ENCODE peak calls at places on chromosomes 11 and 22, in four cellular contexts. N, F, V and Q are unnamed samples.

GRCh38 chr22:49632199-49633009 is 195.3 kb downstream of the BRD1 start:
- DNase-seq in N (peak), F (no peak), V (no peak), Q (no peak)

GRCh38 chr22:48892571-48893287 is 934.9 kb downstream of the BRD1 start:
- DNase-seq in N (peak), F (peak), V (peak), Q (no peak)

GRCh38 chr22:46481386-46481785 is 56.0 kb downstream of the CELSR1 start:
- DNase-seq in N (peak), F (no peak), V (no peak), Q (no peak)

GRCh38 chr11:77107950-77108349 is 5.3 kb downstream of the OMP start:
- DNase-seq in N (no peak), F (no peak), V (no peak), Q (no peak)

GRCh38 chr11:12787847-12788246 is 113.6 kb downstream of the TEAD1 start:
- DNase-seq in N (no peak), F (no peak), V (no peak), Q (no peak)

GRCh38 chr11:108943853-108944252 is 279.0 kb downstream of the DDX10 start:
- DNase-seq in N (no peak), F (no peak), V (no peak), Q (no peak)

GRCh38 chr11:100667449-100667848 is 19.6 kb upstream of the ARHGAP42 start:
- DNase-seq in N (no peak), F (no peak), V (no peak), Q (no peak)

GRCh38 chr11:40230821-40231220 is 1228.6 kb downstream of the LRRC4C start:
- DNase-seq in N (no peak), F (no peak), V (no peak), Q (no peak)

GRCh38 chr22:46917702-46918101 is 155.3 kb downstream of the TBC1D22A start:
- DNase-seq in N (no peak), F (no peak), V (no peak), Q (no peak)

GRCh38 chr11:116657842-116658825 is 114.7 kb downstream of the BUD13 start:
- DNase-seq in N (no peak), F (no peak), V (no peak), Q (no peak)

GRCh38 chr11:102269927-102270326 is 47.4 kb upstream of the BIRC3 start:
- DNase-seq in N (no peak), F (no peak), V (no peak), Q (no peak)

GRCh38 chr11:89625171-89625570 is 84.9 kb upstream of the TRIM77 start:
- DNase-seq in N (no peak), F (no peak), V (no peak), Q (no peak)

GRCh38 chr11:3178349-3178748 is 13.2 kb upstream of the OSBPL5 start:
- DNase-seq in N (no peak), F (no peak), V (no peak), Q (no peak)

GRCh38 chr22:22085702-22086500 is 103.3 kb upstream of the TOP3B start:
- DNase-seq in N (no peak), F (no peak), V (no peak), Q (no peak)

GRCh38 chr11:12719221-12719620 is 45.0 kb downstream of the TEAD1 start:
- DNase-seq in N (no peak), F (no peak), V (no peak), Q (no peak)

GRCh38 chr11:29448246-29448877 is 568.5 kb downstream of the KCNA4 start:
- DNase-seq in N (no peak), F (no peak), V (no peak), Q (no peak)

GRCh38 chr11:57321996-57322880 is 2.5 kb downstream of the TNKS1BP1 start:
- DNase-seq in N (peak), F (no peak), V (peak), Q (peak)

GRCh38 chr11:84671325-84672019 is 955.7 kb downstream of the DLG2 start:
- DNase-seq in N (no peak), F (no peak), V (no peak), Q (no peak)

GRCh38 chr11:35163209-35163608 is 24.2 kb downstream of the CD44 start:
- DNase-seq in N (no peak), F (no peak), V (no peak), Q (no peak)

GRCh38 chr22:19663821-19664325 is 50.4 kb upstream of the SEPTIN5 start:
- DNase-seq in N (no peak), F (no peak), V (no peak), Q (no peak)

GRCh38 chr11:34343153-34343552 is 14.7 kb downstream of the ABTB2 start:
- DNase-seq in N (no peak), F (no peak), V (no peak), Q (no peak)

GRCh38 chr22:44393066-44393465 is 80.3 kb upstream of the SHISAL1 start:
- DNase-seq in N (peak), F (no peak), V (peak), Q (peak)

GRCh38 chr22:37017356-37017755 is 1.9 kb downstream of the TST start:
- DNase-seq in N (peak), F (no peak), V (no peak), Q (no peak)

GRCh38 chr22:47053013-47053864 is 290.8 kb downstream of the TBC1D22A start:
- DNase-seq in N (peak), F (no peak), V (no peak), Q (no peak)

GRCh38 chr11:96293583-96293982 is 49.4 kb downstream of the MAML2 start:
- DNase-seq in N (no peak), F (no peak), V (no peak), Q (no peak)